ENCODE peak calls at places on chromosomes 16 and 17, in eight cellular contexts. X is mesenteric fat pad; H is activated CD8-positive, alpha-beta memory T cell treated with anti-CD3 and anti-CD28 coated beads for 48 hours; B is NCI-H774; V is activated T-helper 1 cell treated with anti-CD3 and anti-CD28 coated beads, Interleukin-12 subunit alpha, Interleukin-12 subunit beta, Interleukin-2, Interleukin-4 antibody, amounts not matched to agents 30 ng/mL and 10 ng/mL and 1 ng/mL, durations not matched to agents 14 hours and 24 hours and 36 hours; C is activated T-cell treated with anti-CD3 and anti-CD28 coated beads for 1 hour; S is foreskin fibroblast; L is iPS-NIHi11. K is an unnamed sample.
A peak's percentile ranks its signal among the peaks of the same experiment; 100 is the strongest.

GRCh38 chr17:5557485-5557884 is 26.8 kb downstream of the NLRP1 start:
- DNase-seq in X (no peak), H (no peak), B (no peak), V (no peak), C (no peak), S (peak; percentile 69), L (peak; percentile 2), K (no peak)

GRCh38 chr17:17859909-17860760 is 23.3 kb upstream of the SREBF1 start:
- DNase-seq in X (no peak), H (no peak), B (no peak), V (peak; percentile 59), C (peak; percentile 65), S (no peak), L (peak; percentile 89), K (no peak)

GRCh38 chr16:3718628-3719027 is 1.3 kb upstream of the TRAP1 start:
- DNase-seq in X (no peak), H (no peak), B (no peak), V (no peak), C (no peak), S (no peak), L (no peak), K (no peak)

GRCh38 chr16:85524630-85525463 is 88.3 kb upstream of the GSE1 start:
- DNase-seq in X (no peak), H (no peak), B (no peak), V (no peak), C (no peak), S (no peak), L (no peak), K (no peak)

GRCh38 chr17:8832711-8833352 is 33.7 kb upstream of the MFSD6L start:
- DNase-seq in X (peak; percentile 88), H (peak; percentile 36), B (peak; percentile 0), V (peak; percentile 11), C (peak; percentile 15), S (no peak), L (peak; percentile 90), K (no peak)

GRCh38 chr16:57061084-57061905 is 31.1 kb upstream of the CPNE2 start:
- DNase-seq in X (no peak), H (no peak), B (no peak), V (no peak), C (no peak), S (peak; percentile 71), L (no peak), K (no peak)

GRCh38 chr16:86089986-86090385 is 191.0 kb downstream of the IRF8 start:
- DNase-seq in X (peak; percentile 22), H (no peak), B (no peak), V (no peak), C (no peak), S (no peak), L (no peak), K (no peak)

GRCh38 chr17:31487648-31488263 is 96.3 kb downstream of the RAB11FIP4 start:
- DNase-seq in X (peak; percentile 96), H (peak; percentile 72), B (peak; percentile 98), V (peak; percentile 89), C (peak; percentile 94), S (no peak), L (peak; percentile 100), K (peak; percentile 91)

GRCh38 chr16:79267781-79268180 is 332.8 kb downstream of the MAF start:
- DNase-seq in X (no peak), H (peak; percentile 40), B (no peak), V (no peak), C (no peak), S (no peak), L (no peak), K (no peak)

GRCh38 chr17:46191332-46192210 is 1.7 kb downstream of the KANSL1 start:
- DNase-seq in X (no peak), H (no peak), B (peak; percentile 44), V (peak; percentile 25), C (no peak), S (no peak), L (peak; percentile 71), K (peak; percentile 23)

GRCh38 chr17:17041018-17041521 is 1.2 kb upstream of the MPRIP start:
- DNase-seq in X (no peak), H (no peak), B (no peak), V (no peak), C (no peak), S (peak; percentile 63), L (no peak), K (no peak)

GRCh38 chr16:80191928-80192327 is 348.9 kb upstream of the DYNLRB2 start:
- DNase-seq in X (no peak), H (no peak), B (no peak), V (no peak), C (no peak), S (no peak), L (no peak), K (no peak)

GRCh38 chr17:80708497-80708896 is 163.9 kb downstream of the RPTOR start:
- DNase-seq in X (no peak), H (no peak), B (no peak), V (no peak), C (no peak), S (no peak), L (no peak), K (no peak)